ENCODE peak calls at places on chromosomes 11 and 22, in six cellular contexts. A is fibroblast of lung, C is mammary epithelial cell, H is HCT116, E is OCI-LY7, R is cardiac muscle cell. Z is an unnamed sample.

GRCh38 chr22:24437820-24438328 is 10.5 kb downstream of the ADORA2A start:
- DNase-seq in C (peak; percentile 49), E (peak; percentile 89), H (no peak), R (no peak), A (no peak), Z (no peak)

GRCh38 chr11:118912742-118913410 is 12.8 kb downstream of the BCL9L start:
- DNase-seq in R (no peak), E (no peak), H (no peak), A (no peak), C (peak; percentile 74), Z (no peak)

GRCh38 chr11:87036756-87037449 is 831 bp upstream of the TMEM135 start:
- DNase-seq in C (no peak), A (no peak), E (peak; percentile 31), H (no peak), R (no peak), Z (no peak)

GRCh38 chr11:2446590-2447252 is 1.9 kb downstream of the KCNQ1 start:
- DNase-seq in C (no peak), E (peak; percentile 64), H (no peak), A (no peak), R (no peak), Z (no peak)

GRCh38 chr11:72786305-72787261 is 7.3 kb downstream of the STARD10 start:
- DNase-seq in C (no peak), R (no peak), E (no peak), A (no peak), H (no peak), Z (no peak)

GRCh38 chr11:18005376-18006129 is 7.3 kb downstream of the SERGEF start:
- DNase-seq in A (no peak), H (no peak), E (no peak), R (no peak), C (no peak), Z (peak; percentile 22)

GRCh38 chr11:92168936-92169335 is 55.7 kb upstream of the FAT3 start:
- DNase-seq in R (no peak), A (no peak), E (no peak), H (no peak), C (no peak), Z (no peak)

GRCh38 chr11:13184295-13184794 is 93.2 kb upstream of the BMAL1 start:
- DNase-seq in R (no peak), A (no peak), H (no peak), C (no peak), E (no peak), Z (no peak)

GRCh38 chr11:75462117-75462653 is 29.2 kb upstream of the KLHL35 start:
- DNase-seq in H (no peak), C (no peak), A (no peak), R (no peak), E (no peak), Z (no peak)

GRCh38 chr11:13954591-13954990 is 7.9 kb upstream of the SPON1 start:
- DNase-seq in A (no peak), C (no peak), H (no peak), R (no peak), E (no peak), Z (no peak)

GRCh38 chr11:93945596-93945995 is 75.6 kb upstream of the HEPHL1 start:
- DNase-seq in E (no peak), A (no peak), R (no peak), H (no peak), C (no peak), Z (no peak)

GRCh38 chr22:24807284-24807950 is 1.4 kb downstream of the SGSM1 start:
- DNase-seq in E (no peak), H (no peak), A (peak; percentile 21), C (no peak), R (peak; percentile 19), Z (no peak)

GRCh38 chr11:14308114-14308896 is 50.7 kb downstream of the RRAS2 start:
- DNase-seq in H (peak; percentile 12), R (peak; percentile 60), C (peak; percentile 32), A (peak; percentile 71), E (peak; percentile 39), Z (peak; percentile 73)

GRCh38 chr11:128493570-128493965 is 93.8 kb downstream of the ETS1 start:
- DNase-seq in R (no peak), H (no peak), A (peak; percentile 61), C (no peak), E (no peak), Z (no peak)

GRCh38 chr11:128496249-128496648 is 91.1 kb downstream of the ETS1 start:
- DNase-seq in C (no peak), H (no peak), E (no peak), A (no peak), R (no peak), Z (no peak)

GRCh38 chr11:128492903-128493569 is 94.3 kb downstream of the ETS1 start:
- DNase-seq in H (no peak), R (peak; percentile 28), C (no peak), E (no peak), A (no peak), Z (no peak)

GRCh38 chr11:128496684-128497056 is 90.7 kb downstream of the ETS1 start:
- DNase-seq in A (no peak), R (no peak), C (no peak), H (no peak), E (no peak), Z (no peak)

GRCh38 chr11:128494418-128495332 is 92.7 kb downstream of the ETS1 start:
- DNase-seq in E (no peak), H (no peak), C (no peak), R (no peak), A (no peak), Z (no peak)
- H3K4me3 ChIP-seq in E (no peak overlapping the region), H (no peak overlapping the region), C (no peak overlapping the region), R (no peak overlapping the region), A (no peak overlapping the region), Z (no peak overlapping the region)

GRCh38 chr11:68214173-68215086 is 1.3 kb upstream of the KMT5B start:
- DNase-seq in R (peak; percentile 25), E (no peak), H (no peak), A (peak; percentile 12), C (no peak), Z (no peak)

GRCh38 chr11:68213555-68214172 is 568 bp upstream of the KMT5B start:
- DNase-seq in R (peak; percentile 95), C (peak; percentile 91), E (peak; percentile 97), A (peak; percentile 97), H (peak; percentile 86), Z (peak; percentile 97)

GRCh38 chr11:68211546-68211945 is 1.6 kb downstream of the KMT5B start:
- DNase-seq in C (no peak), A (no peak), H (no peak), E (no peak), R (no peak), Z (no peak)

GRCh38 chr11:68213135-68213515 is at the start of gene KMT5B:
- DNase-seq in A (peak; percentile 71), E (no peak), C (no peak), R (peak; percentile 75), H (peak; percentile 12), Z (peak; percentile 63)

DNA sequence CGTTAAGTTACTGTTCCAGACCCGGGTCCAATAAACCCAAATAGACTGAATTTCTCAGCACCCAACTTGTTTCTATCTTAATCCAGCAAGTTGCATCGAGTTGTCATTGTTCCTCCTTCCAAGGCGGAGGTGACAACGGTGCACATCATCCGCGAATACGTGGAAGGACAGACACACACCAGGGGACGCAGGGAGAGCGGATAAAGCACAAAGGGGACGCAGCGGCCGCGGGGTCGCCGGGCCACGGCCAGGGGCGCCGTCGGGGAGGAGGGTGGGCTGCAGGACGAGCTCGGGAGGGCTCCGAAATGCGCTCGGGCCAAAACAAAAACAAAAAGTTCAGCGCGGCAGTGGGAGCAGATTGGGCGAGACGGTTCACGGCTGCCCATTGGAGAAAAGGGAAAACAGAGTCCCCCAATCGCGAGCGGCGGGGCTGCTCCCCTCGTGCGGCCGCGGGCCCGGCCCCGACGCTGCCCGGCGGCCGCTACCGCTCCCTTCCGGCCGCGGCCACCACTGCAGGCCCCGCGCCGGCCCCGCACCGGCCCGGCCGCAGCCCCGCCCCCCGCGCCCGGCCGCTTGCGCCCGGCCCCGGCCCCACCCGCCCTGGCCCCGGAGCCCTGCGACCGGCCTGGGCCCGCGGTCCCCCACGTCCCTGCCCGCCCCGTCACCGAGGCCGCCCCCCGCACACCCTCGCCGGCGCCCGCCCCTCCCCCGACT is 518 bp downstream of the KMT5B start:
- DNase-seq in E (peak; percentile 80), C (peak; percentile 69), H (peak; percentile 37), A (peak; percentile 78), R (peak; percentile 87), Z (peak; percentile 84)
- TF ChIP-seq CTCF in E (peak; percentile 14), C (no peak), H (no peak), A (peak; percentile 6), R (no peak), Z (peak; percentile 26)

GRCh38 chr11:124483422-124483821 is 37.9 kb upstream of the OR8B8 start:
- DNase-seq in R (no peak), A (no peak), C (no peak), H (no peak), E (no peak), Z (no peak)

GRCh38 chr11:124482362-124483147 is 37.1 kb upstream of the OR8B8 start:
- DNase-seq in E (no peak), H (no peak), A (peak; percentile 15), C (no peak), R (peak; percentile 39), Z (peak; percentile 47)

DNA sequence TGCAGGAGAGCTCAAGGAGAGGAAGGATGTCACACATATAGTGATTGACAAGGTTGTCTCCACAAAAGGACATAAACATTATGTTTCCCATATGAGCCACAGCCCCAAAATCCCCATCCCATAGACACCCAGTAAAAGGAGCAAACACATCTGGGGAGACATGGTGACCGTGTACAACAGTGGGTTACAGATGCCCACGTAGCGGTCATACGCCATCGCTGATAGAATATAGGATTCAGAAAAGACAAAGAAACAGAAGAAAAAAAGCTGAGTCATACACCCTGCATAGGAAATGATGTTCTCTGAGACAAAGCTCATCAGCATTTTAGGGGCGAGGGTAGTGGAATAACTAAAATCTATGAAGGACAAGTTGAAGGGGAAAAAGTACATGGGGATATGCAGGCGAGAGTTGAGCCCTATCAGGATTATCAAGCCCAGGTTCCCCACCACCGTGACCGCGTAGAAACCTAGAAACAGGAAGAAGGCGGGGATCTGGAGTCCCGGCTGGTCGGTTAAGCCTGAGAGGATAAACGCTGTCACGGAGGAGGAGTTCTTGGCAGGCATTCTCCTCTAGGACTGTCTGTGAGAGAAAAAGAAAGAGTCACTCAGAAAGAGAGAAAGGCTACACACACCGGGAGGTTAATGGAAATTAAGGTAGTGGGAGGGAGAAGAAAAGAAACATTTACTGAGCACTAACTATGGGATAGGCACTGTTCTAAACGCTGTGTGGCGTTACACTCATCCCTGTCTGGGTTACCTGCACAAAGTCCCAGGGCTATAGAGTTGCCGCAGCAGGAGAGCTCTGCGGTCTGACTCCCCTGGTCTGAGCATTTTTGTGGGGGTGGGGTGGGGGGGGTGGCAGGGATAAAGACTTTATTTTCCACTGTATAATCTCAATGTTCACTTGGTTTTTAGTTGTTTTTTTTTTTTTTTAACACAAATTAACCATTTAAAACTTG is 36.1 kb upstream of the OR8B8 start:
- DNase-seq in H (no peak), E (peak; percentile 8), R (peak; percentile 7), A (peak; percentile 39), C (peak; percentile 7), Z (peak; percentile 66)
- H3K4me3 ChIP-seq in H (peak overlapping the region; percentile 32), E (peak overlapping the region; percentile 4), R (no peak overlapping the region), A (peak overlapping the region; percentile 29), C (peak overlapping the region; percentile 31), Z (peak overlapping the region; percentile 47)

DNA sequence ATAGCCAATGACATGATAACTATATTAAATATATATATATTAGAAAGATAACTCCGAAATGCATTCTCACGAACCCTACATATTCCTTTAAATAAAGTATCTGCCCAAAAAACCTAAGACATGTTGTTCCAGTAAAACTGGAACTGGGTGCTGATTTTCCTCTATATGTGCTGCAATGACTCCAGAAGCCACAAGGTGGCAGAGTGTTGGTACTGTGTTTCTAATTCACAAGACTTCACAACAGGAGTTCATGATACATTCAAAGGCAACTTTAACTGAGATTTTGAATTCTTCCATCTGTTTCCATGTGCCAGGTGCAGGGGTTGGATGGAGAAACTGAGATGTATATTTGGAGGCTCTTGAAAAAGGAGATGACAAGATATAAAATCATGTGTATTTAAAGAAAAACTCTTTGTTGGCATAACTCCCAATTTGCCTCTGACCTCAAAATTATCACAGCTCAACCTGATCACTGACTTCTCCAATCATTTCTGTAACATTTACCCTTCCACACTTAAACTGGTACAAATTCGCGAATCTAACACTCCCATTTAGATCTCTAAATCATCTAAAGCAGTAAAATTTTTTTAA is 1098.6 kb upstream of the CCDC90B start:
- DNase-seq in R (peak; percentile 62), A (peak; percentile 49), C (peak; percentile 28), H (no peak), E (peak; percentile 53), Z (peak; percentile 32)
- TF ChIP-seq CTCF in R (peak; percentile 83), A (peak; percentile 92), C (peak; percentile 81), H (peak; percentile 5), E (peak; percentile 88), Z (peak; percentile 74)

Z was measured in fibroblast of villous mesenchyme.